ENCODE peak calls at places on chromosomes 2 and 18, in four cellular contexts. One of them, this sample, is unnamed.

GRCh38 chr2:4725618-4726017 is 966.6 kb upstream of the SOX11 start:
- DNase-seq in adrenal gland: no peak
- DNase-seq in fibroblast of mammary gland: no peak
- DNase-seq in CD14-positive monocyte: no peak
- DNase-seq in this sample: no peak

GRCh38 chr18:12257996-12258718 is 4.0 kb downstream of the CIDEA start:
- DNase-seq in adrenal gland: no peak
- DNase-seq in fibroblast of mammary gland: no peak
- DNase-seq in CD14-positive monocyte: no peak
- DNase-seq in this sample: no peak

GRCh38 chr2:227406177-227407031 is 18.7 kb upstream of the SCYGR1 start:
- DNase-seq in adrenal gland: peak
- DNase-seq in fibroblast of mammary gland: peak
- DNase-seq in CD14-positive monocyte: peak
- DNase-seq in this sample: peak

GRCh38 chr18:40939636-40940035 is 1015.4 kb upstream of the PIK3C3 start:
- DNase-seq in adrenal gland: no peak
- DNase-seq in fibroblast of mammary gland: peak
- DNase-seq in CD14-positive monocyte: no peak
- DNase-seq in this sample: no peak

GRCh38 chr2:38178556-38179419 is 102.8 kb upstream of the CYP1B1 start:
- DNase-seq in adrenal gland: peak
- DNase-seq in fibroblast of mammary gland: peak
- DNase-seq in CD14-positive monocyte: peak
- DNase-seq in this sample: no peak

GRCh38 chr2:213187833-213188532 is 36.6 kb upstream of the IKZF2 start:
- DNase-seq in adrenal gland: no peak
- DNase-seq in fibroblast of mammary gland: no peak
- DNase-seq in CD14-positive monocyte: no peak
- DNase-seq in this sample: peak

GRCh38 chr2:69798466-69798908 is 31.0 kb upstream of the GMCL1 start:
- DNase-seq in adrenal gland: peak
- DNase-seq in fibroblast of mammary gland: peak
- DNase-seq in CD14-positive monocyte: no peak
- DNase-seq in this sample: peak

GRCh38 chr2:226176298-226176984 is 623.2 kb downstream of the IRS1 start:
- DNase-seq in adrenal gland: no peak
- DNase-seq in fibroblast of mammary gland: no peak
- DNase-seq in CD14-positive monocyte: no peak
- DNase-seq in this sample: no peak

GRCh38 chr2:135078417-135078816 is 26.3 kb downstream of the RAB3GAP1 start:
- DNase-seq in adrenal gland: no peak
- DNase-seq in fibroblast of mammary gland: no peak
- DNase-seq in CD14-positive monocyte: no peak
- DNase-seq in this sample: no peak

GRCh38 chr2:240623531-240624010 is 1.7 kb upstream of the GPR35 start:
- DNase-seq in adrenal gland: no peak
- DNase-seq in fibroblast of mammary gland: no peak
- DNase-seq in CD14-positive monocyte: peak
- DNase-seq in this sample: no peak

GRCh38 chr18:21912339-21913239 is 172.0 kb downstream of the MIB1 start:
- DNase-seq in adrenal gland: no peak
- DNase-seq in fibroblast of mammary gland: no peak
- DNase-seq in CD14-positive monocyte: no peak
- DNase-seq in this sample: peak

GRCh38 chr2:121245120-121245820 is 39.7 kb downstream of the TFCP2L1 start:
- DNase-seq in adrenal gland: no peak
- DNase-seq in fibroblast of mammary gland: no peak
- DNase-seq in CD14-positive monocyte: no peak
- DNase-seq in this sample: no peak

GRCh38 chr2:168552450-168552856 is 96.4 kb downstream of the CERS6 start:
- DNase-seq in adrenal gland: no peak
- DNase-seq in fibroblast of mammary gland: no peak
- DNase-seq in CD14-positive monocyte: no peak
- DNase-seq in this sample: no peak

GRCh38 chr2:961786-962185 is 11.1 kb downstream of the SNTG2 start:
- DNase-seq in adrenal gland: no peak
- DNase-seq in fibroblast of mammary gland: no peak
- DNase-seq in CD14-positive monocyte: no peak
- DNase-seq in this sample: no peak

GRCh38 chr2:234960091-234961088 is 8.6 kb downstream of the SH3BP4 start:
- DNase-seq in adrenal gland: no peak
- DNase-seq in fibroblast of mammary gland: peak
- DNase-seq in CD14-positive monocyte: peak
- DNase-seq in this sample: no peak

GRCh38 chr2:45331034-45331786 is 279.9 kb downstream of the SRBD1 start:
- DNase-seq in adrenal gland: no peak
- DNase-seq in fibroblast of mammary gland: peak
- DNase-seq in CD14-positive monocyte: no peak
- DNase-seq in this sample: no peak

GRCh38 chr2:85712261-85712660 is 18.1 kb downstream of the GNLY start:
- DNase-seq in adrenal gland: peak
- DNase-seq in fibroblast of mammary gland: no peak
- DNase-seq in CD14-positive monocyte: peak
- DNase-seq in this sample: no peak

GRCh38 chr2:237459741-237460174 is 27.3 kb upstream of the MLPH start:
- DNase-seq in adrenal gland: no peak
- DNase-seq in fibroblast of mammary gland: peak
- DNase-seq in CD14-positive monocyte: no peak
- DNase-seq in this sample: no peak

GRCh38 chr2:45263147-45263546 is 253.9 kb upstream of the SIX2 start:
- DNase-seq in adrenal gland: no peak
- DNase-seq in fibroblast of mammary gland: no peak
- DNase-seq in CD14-positive monocyte: no peak
- DNase-seq in this sample: no peak

GRCh38 chr2:212494413-212495020 is 44.1 kb downstream of the ERBB4 start:
- DNase-seq in adrenal gland: no peak
- DNase-seq in fibroblast of mammary gland: no peak
- DNase-seq in CD14-positive monocyte: no peak
- DNase-seq in this sample: no peak

GRCh38 chr2:241035818-241036396 is 37.5 kb downstream of the SNED1 start:
- DNase-seq in adrenal gland: no peak
- DNase-seq in fibroblast of mammary gland: no peak
- DNase-seq in CD14-positive monocyte: no peak
- DNase-seq in this sample: no peak

GRCh38 chr2:183038341-183039300 is at the start of gene NCKAP1:
- DNase-seq in adrenal gland: peak
- DNase-seq in fibroblast of mammary gland: peak
- DNase-seq in CD14-positive monocyte: peak
- DNase-seq in this sample: peak

GRCh38 chr2:4529738-4530137 is 826.4 kb downstream of the DCDC2C start:
- DNase-seq in adrenal gland: no peak
- DNase-seq in fibroblast of mammary gland: no peak
- DNase-seq in CD14-positive monocyte: no peak
- DNase-seq in this sample: no peak

GRCh38 chr2:118850171-118850900 is 2.9 kb upstream of the EN1 start:
- DNase-seq in adrenal gland: no peak
- DNase-seq in fibroblast of mammary gland: no peak
- DNase-seq in CD14-positive monocyte: no peak
- DNase-seq in this sample: no peak

GRCh38 chr2:146412625-146413024 is 1432.2 kb upstream of the ACVR2A start:
- DNase-seq in adrenal gland: no peak
- DNase-seq in fibroblast of mammary gland: no peak
- DNase-seq in CD14-positive monocyte: no peak
- DNase-seq in this sample: no peak

GRCh38 chr2:70977605-70978205 is 725 bp upstream of the ANKRD53 start:
- DNase-seq in adrenal gland: peak
- DNase-seq in fibroblast of mammary gland: peak
- DNase-seq in CD14-positive monocyte: no peak
- DNase-seq in this sample: no peak

GRCh38 chr2:64035067-64035942 is 16.1 kb upstream of the VPS54 start:
- DNase-seq in adrenal gland: no peak
- DNase-seq in fibroblast of mammary gland: peak
- DNase-seq in CD14-positive monocyte: no peak
- DNase-seq in this sample: no peak

GRCh38 chr2:25954199-25954752 is 28.0 kb downstream of the KIF3C start:
- DNase-seq in adrenal gland: no peak
- DNase-seq in fibroblast of mammary gland: no peak
- DNase-seq in CD14-positive monocyte: no peak
- DNase-seq in this sample: no peak

GRCh38 chr2:25951071-25951547 is 31.2 kb downstream of the KIF3C start:
- DNase-seq in adrenal gland: peak
- DNase-seq in fibroblast of mammary gland: peak
- DNase-seq in CD14-positive monocyte: peak
- DNase-seq in this sample: peak

GRCh38 chr2:25948437-25948836 is 33.9 kb downstream of the KIF3C start:
- DNase-seq in adrenal gland: no peak
- DNase-seq in fibroblast of mammary gland: no peak
- DNase-seq in CD14-positive monocyte: no peak
- DNase-seq in this sample: no peak
- TF ChIP-seq CTCF in adrenal gland: no peak
- TF ChIP-seq CTCF in fibroblast of mammary gland: no peak
- TF ChIP-seq CTCF in CD14-positive monocyte: no peak
- TF ChIP-seq CTCF in this sample: no peak

DNA sequence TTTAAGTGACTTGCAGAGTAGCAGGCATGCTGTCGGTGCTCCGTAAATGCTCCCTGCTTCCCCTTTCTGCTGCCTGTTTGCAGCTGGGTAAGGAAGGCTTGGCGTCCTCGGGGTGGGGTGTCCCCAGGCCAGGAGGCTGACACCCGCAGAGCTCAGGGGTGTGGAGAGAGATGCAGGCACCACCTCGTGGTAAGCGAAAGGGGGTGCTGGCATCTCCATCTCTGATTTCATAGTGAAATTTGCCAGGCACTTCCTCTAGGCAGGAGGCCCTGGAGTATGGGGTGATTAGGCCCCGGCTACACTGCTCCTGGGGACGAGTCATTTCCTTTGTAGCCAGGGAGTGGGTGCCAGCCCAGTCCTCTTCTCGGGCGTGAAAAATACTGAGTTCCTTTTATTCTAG is 160.4 kb downstream of the KLHL29 start:
- DNase-seq in adrenal gland: no peak
- DNase-seq in fibroblast of mammary gland: peak
- DNase-seq in CD14-positive monocyte: no peak
- DNase-seq in this sample: no peak
- TF ChIP-seq CTCF in adrenal gland: no peak
- TF ChIP-seq CTCF in fibroblast of mammary gland: no peak
- TF ChIP-seq CTCF in CD14-positive monocyte: no peak
- TF ChIP-seq CTCF in this sample: no peak

GRCh38 chr2:77954931-77955330 is 432.8 kb upstream of the LRRTM4 start:
- DNase-seq in adrenal gland: no peak
- DNase-seq in fibroblast of mammary gland: no peak
- DNase-seq in CD14-positive monocyte: no peak
- DNase-seq in this sample: no peak
- TF ChIP-seq CTCF in adrenal gland: no peak
- TF ChIP-seq CTCF in fibroblast of mammary gland: no peak
- TF ChIP-seq CTCF in CD14-positive monocyte: no peak
- TF ChIP-seq CTCF in this sample: no peak

GRCh38 chr2:222232846-222233245 is 66.0 kb downstream of the PAX3 start:
- DNase-seq in adrenal gland: no peak
- DNase-seq in fibroblast of mammary gland: no peak
- DNase-seq in CD14-positive monocyte: no peak
- DNase-seq in this sample: no peak

GRCh38 chr2:222228046-222228445 is 70.8 kb downstream of the PAX3 start:
- DNase-seq in adrenal gland: no peak
- DNase-seq in fibroblast of mammary gland: no peak
- DNase-seq in CD14-positive monocyte: no peak
- DNase-seq in this sample: peak
- TF ChIP-seq CTCF in adrenal gland: no peak
- TF ChIP-seq CTCF in fibroblast of mammary gland: no peak
- TF ChIP-seq CTCF in CD14-positive monocyte: no peak
- TF ChIP-seq CTCF in this sample: no peak

GRCh38 chr2:112646102-112646719 is 472 bp downstream of the SLC20A1 start:
- DNase-seq in adrenal gland: no peak
- DNase-seq in fibroblast of mammary gland: no peak
- DNase-seq in CD14-positive monocyte: no peak
- DNase-seq in this sample: no peak

GRCh38 chr2:112646791-112647720 is 1.3 kb downstream of the SLC20A1 start:
- DNase-seq in adrenal gland: no peak
- DNase-seq in fibroblast of mammary gland: no peak
- DNase-seq in CD14-positive monocyte: no peak
- DNase-seq in this sample: no peak

GRCh38 chr2:112644155-112644932 is 1.4 kb upstream of the SLC20A1 start:
- DNase-seq in adrenal gland: peak
- DNase-seq in fibroblast of mammary gland: no peak
- DNase-seq in CD14-positive monocyte: no peak
- DNase-seq in this sample: no peak

GRCh38 chr2:112644933-112645395 is 775 bp upstream of the SLC20A1 start:
- DNase-seq in adrenal gland: no peak
- DNase-seq in fibroblast of mammary gland: peak
- DNase-seq in CD14-positive monocyte: no peak
- DNase-seq in this sample: no peak

DNA sequence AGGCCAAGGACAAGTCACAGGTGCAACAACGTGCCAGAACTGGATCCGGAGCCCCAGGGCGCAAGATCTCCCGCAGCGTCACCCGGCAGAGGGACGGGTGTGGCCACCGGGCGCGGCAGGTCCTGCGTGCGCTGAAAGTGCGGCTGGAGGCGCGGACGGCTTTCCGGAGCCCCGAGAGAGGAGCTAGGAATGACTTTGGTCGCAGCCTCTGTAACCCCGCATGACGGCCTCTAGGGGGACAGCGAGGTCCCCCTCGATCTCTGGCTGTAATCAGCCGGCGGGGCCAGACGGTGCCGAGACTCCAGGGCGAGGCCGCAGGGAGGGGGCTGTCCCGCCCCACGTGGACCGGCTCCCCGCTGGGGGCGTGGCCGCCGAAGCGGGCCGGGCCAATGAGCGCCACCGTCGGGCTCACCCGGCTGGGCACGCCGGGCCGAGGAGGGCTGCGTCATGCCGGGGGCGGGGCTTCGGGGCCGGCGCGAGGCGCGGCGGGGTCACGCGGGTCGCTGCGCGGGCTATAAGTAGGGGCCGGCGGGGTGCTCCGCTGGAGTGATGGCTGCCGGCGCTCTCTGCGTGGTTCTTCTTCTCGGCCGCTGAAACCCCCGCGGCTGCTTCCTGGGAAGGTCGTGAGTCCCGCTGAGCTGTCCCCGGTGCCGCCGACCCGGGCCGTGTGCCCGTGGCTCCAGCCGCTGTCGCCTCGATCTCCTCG is at the start of gene SLC20A1:
- DNase-seq in adrenal gland: peak
- DNase-seq in fibroblast of mammary gland: peak
- DNase-seq in CD14-positive monocyte: peak
- DNase-seq in this sample: peak
- TF ChIP-seq CTCF in adrenal gland: peak
- TF ChIP-seq CTCF in fibroblast of mammary gland: no peak
- TF ChIP-seq CTCF in CD14-positive monocyte: peak
- TF ChIP-seq CTCF in this sample: peak

GRCh38 chr2:207836526-207837133 is 66.9 kb upstream of the FZD5 start:
- DNase-seq in adrenal gland: peak
- DNase-seq in fibroblast of mammary gland: no peak
- DNase-seq in CD14-positive monocyte: no peak
- DNase-seq in this sample: no peak
- TF ChIP-seq CTCF in adrenal gland: no peak
- TF ChIP-seq CTCF in fibroblast of mammary gland: no peak
- TF ChIP-seq CTCF in CD14-positive monocyte: no peak
- TF ChIP-seq CTCF in this sample: no peak

This sample was measured in nephron progenitor cell.